ENCODE peak calls at places on chromosomes 11 and 22, in six cellular contexts. One of them, this sample, is unnamed.

GRCh38 chr11:121841487-121842167 is 274.4 kb downstream of the BLID start:
- DNase-seq in upper lobe of left lung: no peak
- DNase-seq in left ventricle myocardium inferior: no peak
- DNase-seq in body of pancreas: no peak
- DNase-seq in transverse colon: no peak
- DNase-seq in ovary: no peak
- DNase-seq in this sample: no peak

GRCh38 chr11:114440971-114441810 is 1.9 kb downstream of the REXO2 start:
- DNase-seq in upper lobe of left lung: no peak
- DNase-seq in left ventricle myocardium inferior: no peak
- DNase-seq in body of pancreas: no peak
- DNase-seq in ovary: no peak
- DNase-seq in transverse colon: no peak
- DNase-seq in this sample: no peak

GRCh38 chr11:57481915-57482781 is 21.8 kb downstream of the RTN4RL2 start:
- DNase-seq in transverse colon: no peak
- DNase-seq in body of pancreas: no peak
- DNase-seq in left ventricle myocardium inferior: no peak
- DNase-seq in upper lobe of left lung: peak; percentile 74
- DNase-seq in ovary: no peak
- DNase-seq in this sample: no peak

GRCh38 chr11:8206251-8207079 is 37.6 kb upstream of the RIC3 start:
- DNase-seq in upper lobe of left lung: no peak
- DNase-seq in transverse colon: no peak
- DNase-seq in left ventricle myocardium inferior: peak; percentile 41
- DNase-seq in ovary: peak; percentile 29
- DNase-seq in body of pancreas: peak; percentile 56
- DNase-seq in this sample: no peak

GRCh38 chr11:26230021-26230420 is 101.9 kb upstream of the ANO3 start:
- DNase-seq in body of pancreas: no peak
- DNase-seq in left ventricle myocardium inferior: no peak
- DNase-seq in upper lobe of left lung: no peak
- DNase-seq in ovary: no peak
- DNase-seq in transverse colon: no peak
- DNase-seq in this sample: no peak

GRCh38 chr11:6219359-6219758 is 14.0 kb downstream of the C11orf42 start:
- DNase-seq in left ventricle myocardium inferior: no peak
- DNase-seq in ovary: no peak
- DNase-seq in upper lobe of left lung: no peak
- DNase-seq in transverse colon: peak; percentile 36
- DNase-seq in body of pancreas: no peak
- DNase-seq in this sample: no peak

GRCh38 chr11:42170601-42171000 is 711.1 kb upstream of the LRRC4C start:
- DNase-seq in ovary: no peak
- DNase-seq in left ventricle myocardium inferior: no peak
- DNase-seq in body of pancreas: no peak
- DNase-seq in upper lobe of left lung: no peak
- DNase-seq in transverse colon: no peak
- DNase-seq in this sample: no peak

GRCh38 chr11:119019996-119020395 is 1.4 kb downstream of the TRAPPC4 start:
- DNase-seq in ovary: no peak
- DNase-seq in upper lobe of left lung: no peak
- DNase-seq in body of pancreas: no peak
- DNase-seq in transverse colon: no peak
- DNase-seq in left ventricle myocardium inferior: no peak
- DNase-seq in this sample: no peak

GRCh38 chr11:47189100-47189834 is 3.0 kb upstream of the PACSIN3 start:
- DNase-seq in upper lobe of left lung: no peak
- DNase-seq in body of pancreas: no peak
- DNase-seq in left ventricle myocardium inferior: no peak
- DNase-seq in transverse colon: no peak
- DNase-seq in ovary: no peak
- DNase-seq in this sample: no peak

GRCh38 chr11:88779551-88779950 is 286.2 kb downstream of the GRM5 start:
- DNase-seq in transverse colon: no peak
- DNase-seq in left ventricle myocardium inferior: no peak
- DNase-seq in upper lobe of left lung: no peak
- DNase-seq in ovary: no peak
- DNase-seq in body of pancreas: no peak
- DNase-seq in this sample: no peak

GRCh38 chr11:10797561-10797960 is 11.2 kb downstream of the EIF4G2 start:
- DNase-seq in body of pancreas: no peak
- DNase-seq in ovary: no peak
- DNase-seq in transverse colon: no peak
- DNase-seq in left ventricle myocardium inferior: no peak
- DNase-seq in upper lobe of left lung: no peak
- DNase-seq in this sample: no peak

GRCh38 chr11:14934641-14935351 is 37.4 kb downstream of the CALCA start:
- DNase-seq in transverse colon: no peak
- DNase-seq in body of pancreas: no peak
- DNase-seq in upper lobe of left lung: no peak
- DNase-seq in left ventricle myocardium inferior: no peak
- DNase-seq in ovary: no peak
- DNase-seq in this sample: no peak

GRCh38 chr11:122215244-122215992 is 99.4 kb upstream of the BLID start:
- DNase-seq in body of pancreas: peak; percentile 79
- DNase-seq in transverse colon: peak; percentile 48
- DNase-seq in upper lobe of left lung: peak; percentile 89
- DNase-seq in left ventricle myocardium inferior: peak; percentile 80
- DNase-seq in ovary: peak; percentile 73
- DNase-seq in this sample: peak; percentile 89

GRCh38 chr11:10597877-10598341 is 29.4 kb upstream of the LYVE1 start:
- DNase-seq in upper lobe of left lung: no peak
- DNase-seq in body of pancreas: no peak
- DNase-seq in ovary: no peak
- DNase-seq in transverse colon: no peak
- DNase-seq in left ventricle myocardium inferior: no peak
- DNase-seq in this sample: no peak

GRCh38 chr11:70067591-70068341 is 10.4 kb upstream of the ANO1 start:
- DNase-seq in upper lobe of left lung: peak; percentile 68
- DNase-seq in ovary: no peak
- DNase-seq in left ventricle myocardium inferior: no peak
- DNase-seq in body of pancreas: peak; percentile 4
- DNase-seq in transverse colon: no peak
- DNase-seq in this sample: no peak

GRCh38 chr11:30155428-30155827 is 75.4 kb upstream of the FSHB start:
- DNase-seq in upper lobe of left lung: no peak
- DNase-seq in ovary: no peak
- DNase-seq in body of pancreas: no peak
- DNase-seq in left ventricle myocardium inferior: no peak
- DNase-seq in transverse colon: no peak
- DNase-seq in this sample: no peak

GRCh38 chr11:58549644-58550043 is 26.0 kb downstream of the LPXN start:
- DNase-seq in upper lobe of left lung: no peak
- DNase-seq in transverse colon: no peak
- DNase-seq in left ventricle myocardium inferior: peak; percentile 24
- DNase-seq in ovary: no peak
- DNase-seq in body of pancreas: no peak
- DNase-seq in this sample: no peak

GRCh38 chr11:59560290-59560701 is 49.0 kb downstream of the OR4D9 start:
- DNase-seq in ovary: peak; percentile 69
- DNase-seq in upper lobe of left lung: no peak
- DNase-seq in left ventricle myocardium inferior: no peak
- DNase-seq in transverse colon: peak; percentile 69
- DNase-seq in body of pancreas: peak; percentile 81
- DNase-seq in this sample: no peak

GRCh38 chr11:27977031-27977430 is 130.9 kb downstream of the KIF18A start:
- DNase-seq in body of pancreas: no peak
- DNase-seq in left ventricle myocardium inferior: no peak
- DNase-seq in ovary: no peak
- DNase-seq in upper lobe of left lung: no peak
- DNase-seq in transverse colon: no peak
- DNase-seq in this sample: no peak

GRCh38 chr11:6531267-6531752 is 34.2 kb downstream of the DNHD1 start:
- DNase-seq in upper lobe of left lung: no peak
- DNase-seq in left ventricle myocardium inferior: no peak
- DNase-seq in transverse colon: no peak
- DNase-seq in ovary: no peak
- DNase-seq in body of pancreas: no peak
- DNase-seq in this sample: no peak

GRCh38 chr11:110478410-110478809 is 48.7 kb downstream of the FDX1 start:
- DNase-seq in body of pancreas: no peak
- DNase-seq in ovary: no peak
- DNase-seq in upper lobe of left lung: no peak
- DNase-seq in transverse colon: no peak
- DNase-seq in left ventricle myocardium inferior: no peak
- DNase-seq in this sample: no peak

GRCh38 chr11:96045622-96046456 is 121.9 kb upstream of the MTMR2 start:
- DNase-seq in transverse colon: no peak
- DNase-seq in body of pancreas: peak; percentile 34
- DNase-seq in upper lobe of left lung: no peak
- DNase-seq in left ventricle myocardium inferior: peak; percentile 21
- DNase-seq in ovary: peak; percentile 63
- DNase-seq in this sample: peak; percentile 23

GRCh38 chr22:32796865-32797573 is 4.5 kb upstream of the TIMP3 start:
- DNase-seq in upper lobe of left lung: peak; percentile 25
- DNase-seq in transverse colon: peak; percentile 70
- DNase-seq in left ventricle myocardium inferior: peak; percentile 63
- DNase-seq in body of pancreas: peak; percentile 62
- DNase-seq in ovary: peak; percentile 77
- DNase-seq in this sample: no peak

GRCh38 chr11:57800444-57801184 is 39.0 kb downstream of the CTNND1 start:
- DNase-seq in transverse colon: no peak
- DNase-seq in left ventricle myocardium inferior: no peak
- DNase-seq in body of pancreas: peak; percentile 31
- DNase-seq in upper lobe of left lung: no peak
- DNase-seq in ovary: no peak
- DNase-seq in this sample: no peak

GRCh38 chr11:47858169-47858543 is 10.0 kb upstream of the NUP160 start:
- DNase-seq in left ventricle myocardium inferior: no peak
- DNase-seq in upper lobe of left lung: no peak
- DNase-seq in transverse colon: no peak
- DNase-seq in ovary: no peak
- DNase-seq in body of pancreas: no peak
- DNase-seq in this sample: no peak

GRCh38 chr11:46296520-46297448 is 19.3 kb downstream of the CREB3L1 start:
- DNase-seq in left ventricle myocardium inferior: peak; percentile 57
- DNase-seq in ovary: peak; percentile 83
- DNase-seq in body of pancreas: no peak
- DNase-seq in transverse colon: no peak
- DNase-seq in upper lobe of left lung: peak; percentile 84
- DNase-seq in this sample: no peak

GRCh38 chr11:99568808-99569207 is 548.1 kb downstream of the CNTN5 start:
- DNase-seq in transverse colon: no peak
- DNase-seq in ovary: no peak
- DNase-seq in body of pancreas: no peak
- DNase-seq in left ventricle myocardium inferior: no peak
- DNase-seq in upper lobe of left lung: no peak
- DNase-seq in this sample: no peak

GRCh38 chr11:36436589-36436988 is 73.5 kb downstream of the TRAF6 start:
- DNase-seq in upper lobe of left lung: no peak
- DNase-seq in transverse colon: no peak
- DNase-seq in left ventricle myocardium inferior: no peak
- DNase-seq in ovary: no peak
- DNase-seq in body of pancreas: no peak
- DNase-seq in this sample: no peak

GRCh38 chr11:2538951-2539735 is 94.3 kb downstream of the KCNQ1 start:
- DNase-seq in transverse colon: peak; percentile 4
- DNase-seq in ovary: peak; percentile 12
- DNase-seq in body of pancreas: peak; percentile 8
- DNase-seq in left ventricle myocardium inferior: peak; percentile 12
- DNase-seq in upper lobe of left lung: no peak
- DNase-seq in this sample: no peak

GRCh38 chr22:19045094-19045493 is 77.1 kb downstream of the DGCR2 start:
- DNase-seq in body of pancreas: no peak
- DNase-seq in upper lobe of left lung: no peak
- DNase-seq in ovary: no peak
- DNase-seq in transverse colon: no peak
- DNase-seq in left ventricle myocardium inferior: no peak
- DNase-seq in this sample: no peak
- H3K4me3 ChIP-seq in body of pancreas: no peak overlapping the region
- H3K4me3 ChIP-seq in upper lobe of left lung: no peak overlapping the region
- H3K4me3 ChIP-seq in ovary: no peak overlapping the region
- H3K4me3 ChIP-seq in transverse colon: no peak overlapping the region
- H3K4me3 ChIP-seq in left ventricle myocardium inferior: no peak overlapping the region
- H3K4me3 ChIP-seq in this sample: no peak overlapping the region

GRCh38 chr11:19577849-19578619 is 134.6 kb upstream of the NAV2 start:
- DNase-seq in upper lobe of left lung: no peak
- DNase-seq in ovary: peak; percentile 52
- DNase-seq in left ventricle myocardium inferior: peak; percentile 48
- DNase-seq in body of pancreas: no peak
- DNase-seq in transverse colon: peak; percentile 42
- DNase-seq in this sample: peak; percentile 91
- H3K4me1 ChIP-seq in upper lobe of left lung: peaks cover 31% of the 10 kb centered on the region
- H3K4me1 ChIP-seq in ovary: peaks cover 11% of the 10 kb centered on the region
- H3K4me1 ChIP-seq in left ventricle myocardium inferior: peaks cover 62% of the 10 kb centered on the region
- H3K4me1 ChIP-seq in body of pancreas: peaks cover 33% of the 10 kb centered on the region
- H3K4me1 ChIP-seq in transverse colon: peaks cover 13% of the 10 kb centered on the region
- H3K4me1 ChIP-seq in this sample: peaks cover 43% of the 10 kb centered on the region

DNA sequence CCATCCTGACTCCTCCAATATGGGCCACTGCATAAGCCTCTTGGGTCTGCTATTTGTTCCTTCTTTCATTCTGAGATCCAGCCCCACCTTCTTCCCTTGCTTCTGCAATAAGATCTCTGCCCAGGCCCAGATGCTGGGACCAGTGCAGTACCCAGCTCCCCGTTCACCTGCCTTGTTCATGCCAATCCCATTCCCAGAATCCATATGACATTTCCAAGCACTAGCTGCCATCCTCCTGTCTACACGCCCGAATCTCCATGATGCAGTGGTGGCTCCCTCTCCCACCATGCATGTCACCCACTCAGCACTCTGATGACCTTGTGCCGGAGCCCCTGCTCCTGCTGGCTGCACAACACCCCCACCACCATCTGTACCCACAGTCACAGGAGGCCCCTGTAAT is 11.4 kb upstream of the FAM83F start:
- DNase-seq in upper lobe of left lung: no peak
- DNase-seq in body of pancreas: no peak
- DNase-seq in left ventricle myocardium inferior: no peak
- DNase-seq in ovary: no peak
- DNase-seq in transverse colon: no peak
- DNase-seq in this sample: no peak
- H3K4me3 ChIP-seq in upper lobe of left lung: no peak overlapping the region
- H3K4me3 ChIP-seq in body of pancreas: no peak overlapping the region
- H3K4me3 ChIP-seq in left ventricle myocardium inferior: no peak overlapping the region
- H3K4me3 ChIP-seq in ovary: no peak overlapping the region
- H3K4me3 ChIP-seq in transverse colon: no peak overlapping the region
- H3K4me3 ChIP-seq in this sample: no peak overlapping the region

GRCh38 chr11:73143126-73143838 is 1.2 kb upstream of the FCHSD2 start:
- DNase-seq in upper lobe of left lung: no peak
- DNase-seq in body of pancreas: peak; percentile 24
- DNase-seq in left ventricle myocardium inferior: no peak
- DNase-seq in ovary: peak; percentile 39
- DNase-seq in transverse colon: no peak
- DNase-seq in this sample: no peak
- H3K4me1 ChIP-seq in upper lobe of left lung: peaks cover 45% of the 10 kb centered on the region
- H3K4me1 ChIP-seq in body of pancreas: peaks cover 54% of the 10 kb centered on the region
- H3K4me1 ChIP-seq in left ventricle myocardium inferior: peaks cover 85% of the 10 kb centered on the region
- H3K4me1 ChIP-seq in ovary: no peaks in the 10 kb centered on the region
- H3K4me1 ChIP-seq in transverse colon: peaks cover 11% of the 10 kb centered on the region
- H3K4me1 ChIP-seq in this sample: peaks cover 20% of the 10 kb centered on the region